ENCODE peak calls at places on chromosomes 7 and 10, in five cellular contexts. W, L, S, C and R are unnamed samples.

GRCh38 chr7:41573017-41573416 is 129.9 kb downstream of the INHBA start:
- DNase-seq in W (no peak), L (no peak), C (no peak), S (no peak), R (peak)

GRCh38 chr7:133517766-133518165 is 264.9 kb downstream of the EXOC4 start:
- DNase-seq in C (no peak), W (no peak), S (no peak), L (no peak), R (no peak)

GRCh38 chr10:110208614-110209398 is 1.4 kb downstream of the MXI1 start:
- DNase-seq in S (peak), L (no peak), C (peak), W (peak), R (no peak)

GRCh38 chr7:1667566-1668485 is 2.3 kb upstream of the ELFN1 start:
- DNase-seq in S (peak), L (no peak), W (no peak), C (no peak), R (no peak)

GRCh38 chr10:26480909-26481703 is 43.0 kb downstream of the APBB1IP start:
- DNase-seq in S (no peak), L (no peak), W (no peak), C (no peak), R (no peak)

GRCh38 chr7:120278773-120279172 is 5.8 kb downstream of the KCND2 start:
- DNase-seq in L (no peak), W (no peak), S (no peak), C (no peak), R (no peak)

GRCh38 chr10:92891885-92892705 is 43.8 kb downstream of the EXOC6 start:
- DNase-seq in C (peak), L (peak), W (peak), S (no peak), R (peak)

GRCh38 chr10:132628966-132629900 is 91.6 kb downstream of the INPP5A start:
- DNase-seq in S (peak), C (no peak), L (no peak), W (no peak), R (no peak)

GRCh38 chr10:110279062-110279986 is 25.4 kb downstream of the SMNDC1 start:
- DNase-seq in L (peak), S (no peak), W (peak), C (peak), R (no peak)

GRCh38 chr7:20778063-20778721 is 8.5 kb downstream of the SP8 start:
- DNase-seq in L (no peak), S (peak), C (peak), W (peak), R (no peak)

GRCh38 chr7:55160539-55160938 is 141.7 kb downstream of the EGFR start:
- DNase-seq in C (no peak), S (no peak), L (no peak), W (no peak), R (no peak)

GRCh38 chr10:98134431-98135221 is at the start of gene R3HCC1L:
- DNase-seq in W (peak), L (peak), C (peak), S (peak), R (peak)

GRCh38 chr7:30984359-30985107 is 20.8 kb downstream of the GHRHR start:
- DNase-seq in L (peak), W (no peak), S (no peak), C (no peak), R (peak)

GRCh38 chr10:104642311-104643022 is 1.4 kb downstream of the SORCS3 start:
- DNase-seq in C (peak), W (no peak), L (no peak), S (no peak), R (no peak)

GRCh38 chr7:95501261-95501816 is 15.6 kb downstream of the ASB4 start:
- DNase-seq in C (no peak), W (no peak), L (no peak), S (no peak), R (no peak)

GRCh38 chr10:124448696-124449169 is 1.1 kb downstream of the NKX1-2 start:
- DNase-seq in L (no peak), C (peak), S (no peak), W (no peak), R (no peak)

GRCh38 chr10:118621304-118621942 is 26.0 kb upstream of the PRLHR start:
- DNase-seq in S (no peak), W (no peak), C (no peak), L (no peak), R (no peak)

GRCh38 chr7:108452707-108453106 is 3.5 kb downstream of the NRCAM start:
- DNase-seq in L (peak), W (no peak), S (no peak), C (peak), R (no peak)

GRCh38 chr7:92835851-92836488 is 403 bp downstream of the CDK6 start:
- DNase-seq in C (peak), W (peak), S (peak), L (no peak), R (peak)

GRCh38 chr7:73822319-73823173 is 8.2 kb upstream of the CLDN4 start:
- DNase-seq in W (peak), C (peak), L (peak), S (peak), R (peak)

GRCh38 chr10:80357000-80357803 is 621 bp downstream of the DYDC2 start:
- DNase-seq in L (no peak), W (peak), S (no peak), C (no peak), R (no peak)

GRCh38 chr7:132029369-132030160 is 473.1 kb upstream of the PODXL start:
- DNase-seq in S (no peak), W (no peak), C (no peak), L (no peak), R (no peak)

GRCh38 chr10:132421377-132422168 is 24.6 kb downstream of the PWWP2B start:
- DNase-seq in L (no peak), W (peak), S (peak), C (peak), R (peak)

GRCh38 chr7:35720849-35721248 is 25.9 kb upstream of the HERPUD2 start:
- DNase-seq in L (no peak), W (no peak), C (no peak), S (no peak), R (no peak)

DNA sequence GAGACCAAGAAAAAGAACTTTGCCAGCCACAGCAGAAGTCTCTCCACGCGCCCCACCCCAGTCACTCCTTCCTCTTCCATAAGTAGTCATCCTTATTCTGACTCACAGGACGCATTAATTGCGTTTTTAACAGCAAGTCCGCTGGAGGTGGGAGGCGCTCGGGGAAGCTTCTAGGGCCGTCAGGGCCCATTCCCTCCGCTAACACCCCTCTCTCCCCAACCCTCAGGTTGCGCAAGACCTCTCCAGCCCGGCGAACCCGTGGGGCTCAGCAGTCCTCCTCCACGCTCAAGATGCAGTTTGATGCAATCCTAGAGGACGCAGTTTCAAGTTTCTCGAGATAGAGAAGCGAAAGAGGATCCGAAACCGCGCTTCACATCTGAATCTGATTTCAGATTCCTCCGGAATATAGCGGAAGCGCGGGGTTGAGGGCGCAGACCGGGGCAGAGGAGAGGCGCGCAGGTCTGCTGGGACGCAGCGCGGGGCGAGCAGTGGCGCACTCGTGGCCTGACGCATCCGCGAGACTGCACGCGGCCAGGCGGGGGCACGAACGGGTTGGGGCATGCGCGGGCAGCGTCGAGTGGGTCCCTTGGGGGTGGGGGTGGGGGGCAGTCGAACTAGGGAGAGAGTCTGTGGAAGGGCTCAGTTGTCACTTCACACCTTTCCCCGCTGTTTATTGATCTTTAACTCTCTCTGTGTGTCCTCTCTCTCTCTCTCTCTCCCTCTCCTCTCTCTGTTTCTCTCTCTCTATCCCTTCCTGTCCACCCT is 37.8 kb upstream of the PSAP start:
- DNase-seq in W (peak), S (peak), L (peak), C (peak), R (peak)
- TF ChIP-seq POLR2A in W (no peak), S (no peak), L (peak), C (no peak), R (peak)

GRCh38 chr7:47992446-47992845 is 13.0 kb upstream of the HUS1 start:
- DNase-seq in L (no peak), W (no peak), S (no peak), C (no peak), R (no peak)

GRCh38 chr7:47988496-47989386 is 9.3 kb upstream of the HUS1 start:
- DNase-seq in S (no peak), C (peak), W (no peak), L (no peak), R (no peak)

GRCh38 chr7:47991270-47991669 is 11.9 kb upstream of the HUS1 start:
- DNase-seq in C (no peak), L (no peak), W (no peak), S (no peak), R (no peak)

GRCh38 chr7:47991741-47992311 is 12.4 kb upstream of the HUS1 start:
- DNase-seq in C (peak), W (peak), S (peak), L (no peak), R (peak)

GRCh38 chr7:47990592-47990991 is 11.2 kb upstream of the HUS1 start:
- DNase-seq in L (no peak), S (no peak), C (no peak), W (no peak), R (no peak)
- TF ChIP-seq POLR2A in L (no peak), S (no peak), C (no peak), W (no peak), R (no peak)

DNA sequence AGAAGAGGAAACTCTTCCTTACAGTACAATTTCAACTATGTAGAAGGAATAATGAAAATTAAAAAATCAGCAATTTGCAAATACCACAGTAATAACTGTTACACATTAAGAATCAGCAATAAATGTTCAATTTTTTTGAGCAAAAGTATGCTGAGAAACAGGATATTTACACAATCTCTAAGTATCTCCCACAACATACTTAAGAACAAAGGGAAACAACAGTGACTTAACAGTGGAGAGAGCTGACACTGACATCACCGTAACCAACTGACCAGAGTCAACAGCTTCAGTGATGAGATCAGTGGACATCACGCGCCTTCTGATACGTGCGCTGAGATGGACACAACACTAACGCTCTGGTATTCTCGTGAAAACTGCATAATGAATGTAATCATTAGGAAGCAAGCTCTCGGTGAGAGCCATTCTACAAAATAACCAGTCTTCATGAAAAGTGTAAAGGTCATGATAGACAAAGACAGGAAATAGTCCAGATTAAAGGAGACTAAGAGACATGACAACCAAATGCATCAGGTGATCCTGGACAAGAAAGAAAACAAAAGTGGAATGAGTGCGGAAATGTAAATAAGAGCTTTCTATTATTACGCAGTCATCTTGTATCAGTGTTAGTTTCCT is 82.6 kb downstream of the PIP4K2A start:
- DNase-seq in W (no peak), L (no peak), C (peak), S (no peak), R (no peak)
- TF ChIP-seq POLR2A in W (no peak), L (no peak), C (no peak), S (no peak), R (no peak)

GRCh38 chr7:50203521-50203920 is 101.0 kb upstream of the IKZF1 start:
- DNase-seq in S (no peak), C (no peak), W (no peak), L (no peak), R (no peak)

GRCh38 chr7:50207251-50207564 is 97.3 kb upstream of the IKZF1 start:
- DNase-seq in W (no peak), C (no peak), L (no peak), S (peak), R (no peak)

GRCh38 chr7:50206521-50207250 is 97.8 kb upstream of the IKZF1 start:
- DNase-seq in C (no peak), L (peak), W (peak), S (peak), R (no peak)

GRCh38 chr7:50204576-50204975 is 99.9 kb upstream of the IKZF1 start:
- DNase-seq in C (no peak), S (no peak), W (no peak), L (no peak), R (no peak)

DNA sequence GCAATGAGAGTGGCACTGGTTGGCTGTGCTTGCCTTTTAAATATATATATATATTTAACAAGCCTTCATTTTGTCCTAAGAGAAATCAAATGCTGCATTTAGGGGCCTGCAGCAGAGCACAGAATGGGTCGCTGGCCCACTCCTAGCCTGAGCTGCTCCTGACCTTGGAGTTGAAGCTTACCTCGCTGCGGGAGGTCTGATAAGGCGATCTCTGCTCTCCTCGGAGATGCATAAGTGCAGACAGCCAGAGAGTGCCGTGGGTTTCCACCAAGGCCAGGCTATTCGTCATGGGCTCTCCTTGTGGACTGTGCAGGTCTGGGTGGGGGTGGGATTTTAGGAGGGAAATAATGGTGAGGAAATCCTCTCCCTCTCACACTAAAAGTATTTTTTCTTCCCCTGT is 99.5 kb upstream of the IKZF1 start:
- DNase-seq in S (no peak), L (no peak), C (no peak), W (no peak), R (no peak)
- TF ChIP-seq POLR2A in S (no peak), L (no peak), C (no peak), W (no peak), R (no peak)

DNA sequence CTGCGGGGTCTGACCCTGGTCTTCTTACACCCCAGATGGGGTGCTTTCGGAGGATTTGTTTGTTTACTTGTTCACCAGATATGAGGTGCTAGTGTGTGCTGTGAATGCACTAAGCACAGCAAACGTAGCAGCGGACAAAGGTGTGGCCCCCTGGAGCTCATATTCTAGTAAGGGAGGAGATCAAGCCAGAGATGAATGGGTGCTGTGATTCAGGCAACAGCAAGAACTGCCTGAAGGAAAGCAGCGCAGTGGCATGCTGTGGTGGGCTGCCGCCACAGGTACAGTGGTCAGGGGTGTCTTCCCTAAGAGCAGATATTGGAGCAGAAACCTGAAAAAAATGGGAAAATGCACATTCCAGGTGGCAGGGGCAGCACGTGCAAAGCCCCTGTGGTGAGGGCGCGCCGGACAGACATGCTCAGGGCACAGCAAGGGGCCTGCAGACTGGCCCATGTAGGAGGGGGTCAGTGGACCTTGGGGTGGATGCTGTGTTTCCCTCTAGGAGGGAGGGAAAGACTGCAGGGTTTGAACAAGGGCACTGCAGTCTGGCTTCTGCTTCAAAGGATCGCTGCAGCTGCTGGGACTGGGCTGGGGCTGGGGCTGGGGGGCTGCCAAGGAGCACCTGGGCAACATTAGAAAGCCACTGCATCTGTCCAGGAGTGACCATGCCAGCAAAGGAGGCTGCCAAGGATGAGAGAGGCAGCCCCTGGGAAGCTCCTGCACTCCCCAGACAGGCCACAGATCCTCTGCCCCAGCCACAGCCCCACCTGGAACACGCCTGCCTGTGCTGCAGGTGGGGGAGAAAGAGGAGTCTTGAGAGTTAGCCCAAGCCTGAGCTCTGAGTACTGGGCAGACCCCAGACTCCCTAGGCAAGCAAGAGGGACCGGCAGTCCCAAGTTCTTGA is 922 bp upstream of the DEPP1 start:
- DNase-seq in L (no peak), S (peak), C (no peak), W (no peak), R (no peak)
- TF ChIP-seq POLR2A in L (no peak), S (no peak), C (no peak), W (no peak), R (no peak)

DNA sequence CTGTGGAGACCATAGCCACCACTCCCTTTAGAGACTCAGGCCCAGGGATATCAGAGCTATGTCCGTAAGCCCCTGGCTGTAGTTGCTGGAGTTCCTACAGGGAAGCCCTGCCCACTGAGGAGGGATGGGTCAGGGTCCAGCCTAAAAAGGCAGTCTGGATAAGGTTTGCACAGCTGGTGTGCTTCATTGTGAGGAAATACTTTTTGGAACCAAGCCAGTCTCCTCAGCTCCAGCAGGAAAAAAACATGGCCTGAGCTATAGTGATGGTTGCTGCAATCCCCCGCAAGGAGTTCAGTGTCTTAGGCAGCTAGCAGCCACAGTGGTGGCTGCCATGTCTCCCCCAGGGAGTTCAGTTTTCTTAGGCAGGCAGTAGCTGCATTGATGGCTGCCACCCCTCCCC is 52.6 kb upstream of the CYP2C8 start:
- DNase-seq in C (no peak), L (no peak), W (no peak), S (no peak), R (no peak)
- TF ChIP-seq POLR2A in C (no peak), L (no peak), W (no peak), S (no peak), R (no peak)

DNA sequence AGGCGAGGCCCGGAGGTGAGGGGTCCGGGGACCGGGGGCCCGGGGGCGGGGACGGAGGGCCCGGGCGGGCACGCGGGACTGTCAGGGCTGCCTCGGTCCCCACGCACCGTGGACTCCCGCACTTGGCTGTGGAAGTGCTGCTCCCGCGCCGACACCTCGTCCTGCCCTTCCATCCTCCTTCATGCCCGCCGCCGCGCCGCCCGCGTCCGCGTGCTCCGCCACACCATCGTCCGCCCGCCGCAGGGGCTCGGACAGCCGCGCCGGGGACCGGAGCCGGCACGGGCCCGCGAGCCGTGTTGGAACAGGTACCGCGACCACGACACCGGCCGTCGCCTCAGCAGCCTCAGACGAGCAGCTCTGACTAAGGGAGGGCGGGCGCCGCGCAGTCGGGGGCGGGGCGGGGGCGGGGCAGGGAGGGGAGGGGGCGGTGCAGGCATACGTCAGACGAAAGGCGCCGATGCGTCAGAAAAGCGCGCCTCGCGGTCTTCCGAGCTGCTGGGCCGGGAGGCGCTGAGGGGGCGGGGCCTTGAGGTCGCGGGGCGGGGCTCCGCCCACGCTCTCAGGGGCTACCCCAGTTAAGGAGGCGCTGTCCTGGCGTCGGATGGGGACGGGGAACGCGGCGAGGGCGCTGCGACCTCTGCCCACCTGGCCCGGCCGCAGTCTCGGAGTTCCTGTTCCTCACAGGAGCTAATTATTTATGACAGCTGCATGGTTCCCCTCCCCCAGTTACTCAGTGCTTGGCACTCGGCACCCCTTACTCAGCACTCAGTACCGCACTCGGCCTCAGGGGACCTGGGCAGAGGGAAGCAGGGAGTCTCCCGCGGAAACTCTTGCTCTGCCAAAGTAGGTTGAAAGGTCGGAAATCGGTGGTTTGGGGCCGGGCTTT is at the start of gene LMBR1:
- DNase-seq in L (peak), S (peak), C (peak), W (peak), R (peak)
- TF ChIP-seq POLR2A in L (peak), S (no peak), C (peak), W (peak), R (peak)